ENCODE peak calls at places on chromosomes 12 and 14, in nine cellular contexts. G is tibial nerve; L is right cardiac atrium; H is PC-3; Y is naive thymus-derived CD4-positive, alpha-beta T cell; X is sigmoid colon; D is mesenchymal stem cell; I is cardiac muscle cell; P is pancreas. M is an unnamed sample. For H3K27me3, the result is how much of the 10 kb centered on the place peaks cover.

GRCh38 chr12:105855691-105856405 is 282.9 kb downstream of the NUAK1 start:
- DNase-seq in G (no peak), L (peak), P (no peak), Y (no peak), I (no peak), H (no peak), X (no peak), D (no peak), M (no peak)

GRCh38 chr12:128940974-128941373 is 87.7 kb downstream of the GLT1D1 start:
- DNase-seq in D (no peak), H (no peak), P (no peak), Y (no peak), L (no peak), I (no peak), X (no peak), G (no peak), M (no peak)

GRCh38 chr14:51529731-51530130 is 122.0 kb upstream of the FRMD6 start:
- DNase-seq in L (no peak), D (no peak), Y (no peak), X (no peak), P (no peak), H (no peak), G (no peak), I (no peak), M (no peak)

GRCh38 chr14:34872822-34873590 is 2.2 kb downstream of the BAZ1A start:
- DNase-seq in P (no peak), G (no peak), I (peak), L (no peak), Y (no peak), D (peak), H (no peak), X (peak), M (peak)

GRCh38 chr12:105523164-105524057 is 192.9 kb downstream of the C12orf75 start:
- DNase-seq in X (peak), D (peak), P (no peak), I (peak), Y (no peak), L (peak), G (peak), H (no peak), M (peak)

GRCh38 chr12:6199531-6200265 is 502 bp upstream of the CD9 start:
- DNase-seq in H (peak), P (no peak), I (peak), L (peak), G (no peak), Y (peak), X (peak), D (peak), M (no peak)

GRCh38 chr12:11885261-11886038 is 185.3 kb upstream of the BCL2L14 start:
- DNase-seq in L (no peak), X (no peak), G (no peak), I (peak), Y (no peak), P (no peak), D (peak), H (peak), M (peak)

GRCh38 chr12:84201976-84202375 is 710.6 kb downstream of the SLC6A15 start:
- DNase-seq in D (no peak), H (no peak), X (no peak), Y (no peak), L (no peak), P (no peak), G (no peak), I (no peak), M (peak)

GRCh38 chr12:65822732-65823480 is 1.4 kb upstream of the HMGA2 start:
- DNase-seq in X (no peak), H (peak), I (peak), D (peak), P (no peak), L (peak), Y (no peak), G (no peak), M (peak)

GRCh38 chr12:59459966-59460365 is 135.9 kb upstream of the SLC16A7 start:
- DNase-seq in D (no peak), P (no peak), Y (no peak), I (no peak), L (no peak), G (no peak), H (peak), X (no peak), M (peak)

GRCh38 chr14:101104485-101104884 is 201.0 kb upstream of the RTL1 start:
- DNase-seq in L (no peak), I (no peak), X (no peak), D (no peak), Y (no peak), G (no peak), P (no peak), H (no peak), M (no peak)

GRCh38 chr12:93978553-93978952 is 169.8 kb upstream of the PLXNC1 start:
- DNase-seq in I (no peak), L (peak), X (peak), H (peak), D (peak), G (no peak), P (no peak), Y (no peak), M (peak)

GRCh38 chr12:25276199-25276937 is 25.6 kb upstream of the KRAS start:
- DNase-seq in H (peak), X (peak), I (no peak), P (peak), Y (no peak), D (peak), L (no peak), G (peak), M (peak)

GRCh38 chr14:58239259-58240210 is 5.1 kb upstream of the PSMA3 start:
- DNase-seq in Y (peak), H (peak), I (peak), L (peak), P (peak), G (peak), X (peak), D (peak), M (peak)

GRCh38 chr12:131461096-131461495 is 249.8 kb upstream of the SFSWAP start:
- DNase-seq in D (no peak), Y (no peak), G (no peak), I (no peak), P (no peak), H (no peak), X (no peak), L (no peak), M (no peak)
- H3K27ac ChIP-seq in D (no peak), Y (no peak), G (no peak), I (no peak), P (no peak), H (no peak), X (no peak), L (no peak), M (no peak)

GRCh38 chr12:53383258-53383657 is 3.3 kb downstream of the SP1 start:
- DNase-seq in P (no peak), D (no peak), G (no peak), L (no peak), Y (no peak), H (peak), X (no peak), I (no peak), M (no peak)

GRCh38 chr12:53380797-53381738 is 1.1 kb downstream of the SP1 start:
- DNase-seq in P (peak), I (no peak), G (no peak), X (peak), Y (no peak), L (no peak), H (peak), D (peak), M (peak)

GRCh38 chr12:53379389-53380103 is 430 bp upstream of the SP1 start:
- DNase-seq in X (peak), D (peak), Y (no peak), I (peak), P (peak), L (peak), G (peak), H (peak), M (peak)

GRCh38 chr12:53380104-53380796 is at the start of gene SP1:
- DNase-seq in D (peak), H (peak), P (peak), G (peak), I (peak), L (peak), Y (peak), X (peak), M (peak)

DNA sequence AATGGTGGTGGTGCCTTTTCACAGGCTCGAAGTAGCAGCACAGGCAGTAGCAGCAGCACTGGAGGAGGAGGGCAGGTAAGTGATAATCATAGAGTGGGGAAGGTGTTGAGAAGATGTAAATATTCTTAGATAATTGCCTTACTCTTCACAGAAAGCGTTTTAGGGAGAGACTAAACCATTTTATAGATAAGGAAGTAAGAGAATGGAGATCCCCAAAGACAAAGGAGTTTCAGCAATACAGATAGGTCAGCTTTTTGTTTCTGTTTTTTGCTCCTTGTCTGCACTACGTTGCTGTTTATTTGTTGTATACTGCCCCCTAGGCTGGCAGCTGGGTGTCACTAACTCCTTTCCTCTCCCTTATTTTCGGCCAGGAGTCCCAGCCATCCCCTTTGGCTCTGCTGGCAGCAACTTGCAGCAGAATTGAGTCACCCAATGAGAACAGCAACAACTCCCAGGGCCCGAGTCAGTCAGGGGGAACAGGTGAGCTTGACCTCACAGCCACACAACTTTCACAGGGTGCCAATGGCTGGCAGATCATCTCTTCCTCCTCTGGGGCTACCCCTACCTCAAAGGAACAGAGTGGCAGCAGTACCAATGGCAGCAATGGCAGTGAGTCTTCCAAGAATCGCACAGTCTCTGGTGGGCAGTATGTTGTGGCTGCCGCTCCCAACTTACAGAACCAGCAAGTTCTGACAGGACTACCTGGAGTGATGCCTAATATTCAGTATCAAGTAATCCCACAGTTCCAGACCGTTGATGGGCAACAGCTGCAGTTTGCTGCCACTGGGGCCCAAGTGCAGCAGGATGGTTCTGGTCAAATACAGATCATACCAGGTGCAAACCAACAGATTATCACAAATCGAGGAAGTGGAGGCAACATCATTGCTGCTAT is 2.0 kb downstream of the SP1 start:
- DNase-seq in D (peak), P (peak), H (peak), L (peak), X (peak), I (peak), Y (no peak), G (peak), M (peak)
- H3K4me3 ChIP-seq in D (no peak), P (no peak), H (peak), L (peak), X (no peak), I (peak), Y (peak), G (peak), M (peak)

DNA sequence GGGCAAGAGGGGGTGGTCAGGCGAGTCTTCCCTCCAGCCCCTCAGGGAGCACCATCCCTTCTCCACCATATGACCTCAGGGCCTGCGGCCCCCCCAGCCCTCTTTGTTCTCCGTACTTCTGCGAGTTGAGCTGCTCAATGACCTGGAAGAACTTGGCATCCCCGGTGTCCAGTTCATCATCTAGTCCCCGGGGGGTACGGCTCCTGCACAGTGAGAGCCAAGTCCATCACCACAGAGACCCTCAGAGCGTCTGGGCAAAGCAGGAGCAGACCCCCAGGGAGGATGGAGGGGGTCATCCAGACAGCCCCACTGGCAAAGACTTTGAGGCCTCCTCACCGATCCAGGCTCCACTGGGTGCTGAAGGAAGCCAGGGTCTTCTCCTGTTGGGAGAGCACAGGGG is 8.9 kb downstream of the ADCY4 start:
- DNase-seq in H (no peak), X (no peak), I (no peak), D (no peak), Y (no peak), L (no peak), P (no peak), G (no peak), M (no peak)
- H3K27me3 ChIP-seq in H (under half), X (under half), I (under half), D (under half), Y (under half), L (under half), P (under half), G (under half), M (under half)

GRCh38 chr12:54051916-54052744 is 1.5 kb upstream of the HOXC4 start:
- DNase-seq in Y (no peak), L (no peak), D (peak), I (no peak), G (no peak), P (no peak), H (peak), X (no peak), M (no peak)
- H3K27ac ChIP-seq in Y (no peak), L (no peak), D (no peak), I (no peak), G (peak), P (no peak), H (no peak), X (peak), M (no peak)

DNA sequence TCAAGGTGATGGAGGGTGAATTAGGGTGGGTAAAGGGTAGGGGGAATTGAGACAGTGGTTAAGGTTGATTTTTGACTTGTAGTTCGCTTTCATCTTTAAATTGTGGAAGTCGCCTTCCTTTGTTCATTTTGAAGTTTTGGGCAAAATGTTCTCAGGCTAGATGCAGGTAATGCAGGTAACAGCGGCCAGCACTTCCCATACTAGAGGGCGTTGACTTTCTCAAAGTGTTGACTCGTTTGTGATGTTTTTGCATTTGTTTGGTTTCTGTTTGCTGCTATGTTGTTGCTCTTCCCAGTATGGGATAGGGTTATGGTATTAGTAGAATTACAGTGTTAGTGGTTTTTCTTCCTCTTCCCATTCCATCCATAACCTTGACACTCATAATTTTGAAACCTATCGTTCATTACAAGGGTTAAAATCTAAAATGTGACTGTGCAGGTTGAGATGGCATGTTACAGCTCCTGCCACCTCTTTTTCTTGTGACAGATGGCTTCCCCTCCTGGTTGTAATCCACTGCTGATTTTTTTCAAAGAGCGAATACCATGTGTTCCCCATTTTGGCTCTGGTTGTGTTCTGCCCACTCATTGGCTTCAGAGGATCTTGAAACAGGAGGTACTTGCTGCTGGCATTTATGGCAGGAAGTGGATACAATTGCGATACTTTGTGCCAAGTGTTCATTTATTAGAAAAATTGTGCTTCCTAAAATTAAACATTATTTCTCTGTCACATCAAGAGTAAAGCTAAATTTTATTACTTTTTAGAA is 57.1 kb downstream of the ERC1 start:
- DNase-seq in G (no peak), Y (no peak), P (no peak), X (no peak), I (no peak), D (no peak), L (no peak), H (no peak), M (no peak)
- H3K4me3 ChIP-seq in G (no peak), Y (no peak), P (no peak), X (no peak), I (no peak), D (no peak), L (no peak), H (no peak), M (no peak)

GRCh38 chr12:130247634-130248237 is 85.5 kb downstream of the FZD10 start:
- DNase-seq in Y (no peak), L (no peak), H (no peak), G (no peak), I (no peak), D (no peak), X (no peak), P (no peak), M (no peak)

GRCh38 chr12:130249376-130249775 is 87.1 kb downstream of the FZD10 start:
- DNase-seq in L (no peak), H (no peak), Y (no peak), P (no peak), I (no peak), G (no peak), X (no peak), D (no peak), M (no peak)

GRCh38 chr12:130242506-130242905 is 80.2 kb downstream of the FZD10 start:
- DNase-seq in D (no peak), H (no peak), G (no peak), X (no peak), L (no peak), P (no peak), I (no peak), Y (no peak), M (no peak)

GRCh38 chr12:130240831-130241590 is 78.7 kb downstream of the FZD10 start:
- DNase-seq in Y (no peak), X (no peak), P (peak), D (no peak), G (no peak), H (no peak), I (no peak), L (no peak), M (no peak)

DNA sequence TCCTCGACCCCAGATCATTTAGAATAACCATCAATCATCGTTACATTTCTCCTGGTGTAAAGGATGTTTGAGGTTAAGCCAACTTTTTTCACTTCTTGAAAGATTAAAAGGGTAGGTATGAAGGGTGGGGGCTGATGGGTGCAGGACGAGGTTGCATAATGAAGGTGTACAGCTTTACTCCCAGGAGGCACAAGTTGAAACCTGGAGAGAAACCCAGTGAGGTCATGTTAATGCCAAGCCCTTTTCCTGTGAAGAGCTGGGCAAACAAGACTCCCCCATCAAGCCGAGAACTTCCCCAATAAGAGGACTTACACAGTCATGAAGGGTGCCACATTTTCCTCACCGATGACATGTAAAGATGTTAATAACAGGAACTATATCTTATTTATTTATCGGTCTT is 84.3 kb downstream of the FZD10 start:
- DNase-seq in L (no peak), H (no peak), G (no peak), D (no peak), X (no peak), P (no peak), Y (no peak), I (no peak), M (no peak)
- H3K27me3 ChIP-seq in L (under half), H (under half), G (under half), D (under half), X (under half), P (under half), Y (under half), I (under half), M (under half)

GRCh38 chr12:95201056-95201670 is 16.1 kb downstream of the FGD6 start:
- DNase-seq in Y (no peak), P (no peak), X (no peak), I (no peak), H (peak), D (peak), L (no peak), G (no peak), M (peak)
- H3K27ac ChIP-seq in Y (no peak), P (no peak), X (peak), I (no peak), H (peak), D (peak), L (no peak), G (peak), M (peak)

DNA sequence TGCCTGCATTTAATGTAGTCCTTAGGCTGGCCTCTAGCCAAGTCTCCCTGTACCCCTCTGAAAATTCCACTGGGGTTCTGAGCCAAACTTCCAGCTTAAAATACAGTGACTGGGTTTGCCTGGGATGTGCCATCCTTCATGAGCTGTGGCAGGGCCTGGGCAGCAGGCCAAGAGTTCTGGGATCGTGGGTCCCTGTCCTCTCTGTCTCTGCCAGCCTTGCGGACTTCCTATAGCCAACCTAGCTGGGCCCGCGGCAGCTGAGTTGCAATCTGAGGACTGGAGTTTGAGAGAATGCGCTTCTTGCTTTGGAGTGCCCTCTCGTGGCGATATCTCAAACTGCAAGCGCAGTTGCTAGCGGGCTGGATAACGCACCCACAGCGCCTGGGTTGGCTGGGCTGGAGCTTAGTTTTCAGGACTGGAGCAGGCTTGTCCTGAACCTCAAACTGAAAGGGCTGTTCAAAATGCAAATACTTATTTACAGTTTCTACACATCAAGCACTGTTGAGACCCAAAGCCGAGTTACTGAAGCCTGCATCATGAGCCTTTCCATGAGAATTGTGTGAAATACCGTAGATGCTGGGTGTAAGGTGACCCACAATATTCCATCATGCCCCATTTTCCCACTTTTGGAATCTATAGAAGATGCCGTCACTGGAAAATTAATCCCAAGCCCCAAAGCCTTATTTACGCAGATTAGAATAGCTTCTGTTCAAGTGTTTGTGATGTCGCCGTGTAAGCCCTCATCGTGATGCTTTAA is 7.3 kb upstream of the IFI27L2 start:
- DNase-seq in P (peak), Y (peak), G (peak), H (peak), X (peak), D (peak), L (peak), I (peak), M (peak)
- H3K4me3 ChIP-seq in P (no peak), Y (no peak), G (no peak), H (no peak), X (no peak), D (no peak), L (no peak), I (no peak), M (no peak)